ENCODE peak calls at places on chromosomes 12 and 14, in nine cellular contexts. R is pancreas, M is cardiac fibroblast, A is adrenal gland, I is H7, Y is lower lobe of right lung, Q is A549, J is GM23338, C is GM06990. W is an unnamed sample.

GRCh38 chr12:116892318-116892717 is 11.1 kb upstream of the HRK start:
- DNase-seq in R (no peak), M (no peak), Q (peak), C (no peak), Y (no peak), I (no peak), A (no peak), J (peak), W (no peak)

GRCh38 chr12:34595749-34596733 is 573.7 kb downstream of the ALG10 start:
- DNase-seq in I (no peak), J (no peak), R (peak), C (no peak), M (no peak), Q (no peak), Y (peak), A (no peak), W (no peak)

GRCh38 chr14:103825103-103825502 is 22.3 kb downstream of the PPP1R13B start:
- DNase-seq in C (no peak), Q (no peak), A (no peak), Y (no peak), M (no peak), R (no peak), J (no peak), I (no peak), W (no peak)

GRCh38 chr12:31710021-31710818 is 18.6 kb downstream of the AMN1 start:
- DNase-seq in Y (no peak), I (no peak), A (no peak), R (no peak), M (no peak), J (no peak), Q (no peak), C (no peak), W (no peak)

GRCh38 chr14:67232066-67232465 is 9.2 kb upstream of the PALS1 start:
- DNase-seq in M (no peak), Y (no peak), C (no peak), R (no peak), J (no peak), I (no peak), A (no peak), Q (no peak), W (no peak)

GRCh38 chr12:13805038-13805437 is 176.4 kb downstream of the GRIN2B start:
- DNase-seq in Y (no peak), C (no peak), R (no peak), J (no peak), A (no peak), Q (no peak), M (no peak), I (no peak), W (no peak)

GRCh38 chr12:105706321-105706972 is 376.0 kb downstream of the C12orf75 start:
- DNase-seq in J (peak), I (no peak), R (no peak), M (peak), C (no peak), Y (no peak), Q (no peak), A (peak), W (no peak)

GRCh38 chr12:52636592-52637258 is 15.3 kb downstream of the KRT2 start:
- DNase-seq in J (no peak), R (no peak), I (no peak), C (no peak), Y (no peak), M (no peak), Q (no peak), A (no peak), W (no peak)

GRCh38 chr12:117013726-117014125 is 85.5 kb downstream of the TESC start:
- DNase-seq in Q (no peak), A (no peak), C (no peak), M (peak), I (no peak), J (no peak), Y (no peak), R (no peak), W (no peak)

GRCh38 chr12:49684310-49684854 is 22.8 kb downstream of the FMNL3 start:
- DNase-seq in R (no peak), M (no peak), I (no peak), C (no peak), Y (no peak), A (no peak), J (no peak), Q (no peak), W (no peak)

GRCh38 chr12:55722948-55723347 is 2.8 kb downstream of the RDH5 start:
- DNase-seq in J (no peak), R (no peak), A (no peak), I (no peak), Y (no peak), M (no peak), Q (no peak), C (no peak), W (no peak)

GRCh38 chr12:55723516-55724225 is 3.5 kb downstream of the RDH5 start:
- DNase-seq in Q (no peak), M (no peak), A (no peak), C (no peak), J (no peak), I (no peak), Y (no peak), R (no peak), W (no peak)

GRCh38 chr12:55720071-55720564 is at the start of gene RDH5:
- DNase-seq in R (peak), J (no peak), I (no peak), Y (no peak), M (peak), C (no peak), Q (peak), A (no peak), W (peak)

GRCh38 chr12:55720894-55721444 is 776 bp downstream of the RDH5 start:
- DNase-seq in Y (peak), A (peak), M (peak), J (peak), Q (peak), R (peak), C (no peak), I (peak), W (peak)

DNA sequence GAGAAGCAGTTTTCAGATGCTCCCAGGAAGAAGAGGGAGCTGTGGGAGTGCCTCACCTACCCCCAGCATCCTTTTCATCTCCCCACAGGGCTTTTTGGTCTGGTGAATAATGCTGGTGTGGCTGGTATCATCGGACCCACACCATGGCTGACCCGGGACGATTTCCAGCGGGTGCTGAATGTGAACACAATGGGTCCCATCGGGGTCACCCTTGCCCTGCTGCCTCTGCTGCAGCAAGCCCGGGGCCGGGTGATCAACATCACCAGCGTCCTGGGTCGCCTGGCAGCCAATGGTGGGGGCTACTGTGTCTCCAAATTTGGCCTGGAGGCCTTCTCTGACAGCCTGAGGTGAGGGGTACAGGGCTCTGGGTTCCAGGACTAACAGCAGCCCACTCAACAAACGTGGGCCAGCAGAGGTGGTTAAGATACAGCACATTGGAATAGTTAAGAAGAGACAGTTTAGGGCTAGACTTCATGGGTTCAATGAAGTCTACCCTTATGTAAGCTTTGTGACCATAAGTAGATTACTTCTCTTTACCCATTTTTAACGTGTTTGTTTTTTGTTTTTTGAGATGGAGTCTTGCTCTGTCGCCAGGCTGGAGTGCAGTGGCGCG is 1.5 kb downstream of the RDH5 start:
- DNase-seq in J (no peak), R (no peak), I (peak), C (no peak), M (no peak), A (no peak), Q (no peak), Y (no peak), W (no peak)
- H3K4me3 ChIP-seq in J (no peak), R (no peak), I (no peak), C (no peak), M (no peak), A (no peak), Q (no peak), Y (no peak), W (no peak)

DNA sequence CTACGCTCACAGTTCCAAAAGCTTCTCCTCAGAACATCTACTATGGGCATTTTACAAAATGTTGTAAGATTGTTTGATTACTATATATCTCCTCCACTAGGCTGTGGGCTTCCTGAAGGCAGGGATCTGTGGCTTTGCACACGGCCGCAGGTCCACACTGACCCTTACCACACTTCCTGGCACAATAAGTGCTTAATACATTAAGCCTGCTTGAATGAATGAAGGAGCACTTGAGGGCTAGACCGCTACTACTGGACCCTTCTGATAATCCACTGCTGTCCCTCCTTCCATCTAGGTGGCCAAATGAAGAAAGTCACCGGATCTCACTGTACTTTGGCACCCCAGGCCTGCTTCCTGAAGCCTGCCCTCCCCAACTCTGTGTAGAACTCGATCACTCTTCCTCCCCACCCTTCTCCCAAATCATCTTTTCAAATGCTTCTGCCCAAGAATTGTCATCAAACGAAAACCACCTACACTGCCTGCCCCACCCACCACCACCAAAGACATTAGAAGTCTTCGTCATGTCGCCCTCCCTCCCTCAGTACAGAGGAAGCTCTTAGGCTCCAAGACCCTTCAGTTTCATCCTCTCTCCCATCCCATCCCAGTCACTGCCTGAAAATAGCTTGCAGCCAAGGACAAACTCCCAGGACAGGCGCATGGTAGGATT is 596 bp upstream of the ZBTB39 start:
- DNase-seq in I (no peak), Q (no peak), R (no peak), M (no peak), C (no peak), A (no peak), Y (no peak), J (no peak), W (no peak)
- H3K4me3 ChIP-seq in I (peak), Q (peak), R (peak), M (peak), C (peak), A (no peak), Y (peak), J (peak), W (no peak)

DNA sequence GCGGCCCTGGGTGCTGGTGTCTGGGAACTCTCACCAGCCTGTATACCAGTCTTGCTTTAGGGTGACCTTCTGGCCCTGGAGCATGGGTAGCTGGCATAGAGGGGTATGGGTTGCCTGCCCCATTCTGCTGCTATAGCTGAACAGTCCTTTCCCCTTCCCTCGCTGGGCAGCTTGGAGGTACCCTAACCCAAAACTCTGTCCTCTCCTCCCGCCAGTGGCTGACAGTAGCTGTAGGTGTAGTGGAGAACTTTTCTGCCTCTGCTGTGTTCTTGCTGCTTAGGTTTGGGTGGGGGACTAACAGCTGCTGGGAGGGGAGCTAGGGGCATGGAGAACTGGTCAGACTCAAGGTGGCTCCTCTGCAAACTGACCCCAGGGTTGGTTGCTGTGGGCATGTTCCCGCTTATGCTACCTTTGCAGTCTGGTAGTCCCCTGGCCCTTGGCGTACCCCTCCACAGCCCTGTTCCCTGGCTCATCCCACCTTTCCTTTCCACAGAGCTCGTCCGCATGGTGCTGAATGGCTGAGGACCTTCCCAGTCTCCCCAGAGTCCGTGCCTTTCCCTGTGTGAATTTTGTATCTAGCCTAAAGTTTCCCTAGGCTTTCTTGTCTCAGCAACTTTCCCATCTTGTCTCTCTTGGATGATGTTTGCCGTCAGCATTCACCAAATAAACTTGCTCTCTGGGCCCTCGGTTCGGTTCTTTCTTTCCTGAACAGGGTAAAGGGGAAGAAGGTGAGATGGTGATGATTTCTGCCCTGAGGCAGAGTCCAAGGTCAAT is 2.9 kb downstream of the MYL6 start:
- DNase-seq in R (no peak), A (no peak), C (no peak), M (no peak), Q (no peak), Y (no peak), I (no peak), J (no peak), W (no peak)
- H3K4me3 ChIP-seq in R (peak), A (no peak), C (peak), M (peak), Q (peak), Y (peak), I (no peak), J (peak), W (peak)

GRCh38 chr12:107110519-107110859 is 17.1 kb upstream of the CRY1 start:
- DNase-seq in C (no peak), R (no peak), Q (no peak), A (no peak), J (no peak), Y (no peak), I (no peak), M (no peak), W (no peak)
- H3K4me3 ChIP-seq in C (no peak), R (no peak), Q (no peak), A (no peak), J (no peak), Y (no peak), I (no peak), M (no peak), W (no peak)

GRCh38 chr12:65509953-65510352 is 231.5 kb downstream of the MSRB3 start:
- DNase-seq in A (no peak), Y (no peak), J (no peak), C (no peak), Q (no peak), R (no peak), I (no peak), M (no peak), W (no peak)

GRCh38 chr12:65508281-65509035 is 230.0 kb downstream of the MSRB3 start:
- DNase-seq in M (no peak), Y (no peak), Q (no peak), A (no peak), J (no peak), I (no peak), R (no peak), C (no peak), W (no peak)

GRCh38 chr12:65511927-65512326 is 233.4 kb downstream of the MSRB3 start:
- DNase-seq in C (no peak), Y (no peak), J (no peak), Q (no peak), I (no peak), R (no peak), A (no peak), M (no peak), W (no peak)

GRCh38 chr12:65510584-65511050 is 232.1 kb downstream of the MSRB3 start:
- DNase-seq in M (no peak), R (peak), I (peak), Y (no peak), J (peak), A (no peak), Q (no peak), C (no peak), W (peak)

DNA sequence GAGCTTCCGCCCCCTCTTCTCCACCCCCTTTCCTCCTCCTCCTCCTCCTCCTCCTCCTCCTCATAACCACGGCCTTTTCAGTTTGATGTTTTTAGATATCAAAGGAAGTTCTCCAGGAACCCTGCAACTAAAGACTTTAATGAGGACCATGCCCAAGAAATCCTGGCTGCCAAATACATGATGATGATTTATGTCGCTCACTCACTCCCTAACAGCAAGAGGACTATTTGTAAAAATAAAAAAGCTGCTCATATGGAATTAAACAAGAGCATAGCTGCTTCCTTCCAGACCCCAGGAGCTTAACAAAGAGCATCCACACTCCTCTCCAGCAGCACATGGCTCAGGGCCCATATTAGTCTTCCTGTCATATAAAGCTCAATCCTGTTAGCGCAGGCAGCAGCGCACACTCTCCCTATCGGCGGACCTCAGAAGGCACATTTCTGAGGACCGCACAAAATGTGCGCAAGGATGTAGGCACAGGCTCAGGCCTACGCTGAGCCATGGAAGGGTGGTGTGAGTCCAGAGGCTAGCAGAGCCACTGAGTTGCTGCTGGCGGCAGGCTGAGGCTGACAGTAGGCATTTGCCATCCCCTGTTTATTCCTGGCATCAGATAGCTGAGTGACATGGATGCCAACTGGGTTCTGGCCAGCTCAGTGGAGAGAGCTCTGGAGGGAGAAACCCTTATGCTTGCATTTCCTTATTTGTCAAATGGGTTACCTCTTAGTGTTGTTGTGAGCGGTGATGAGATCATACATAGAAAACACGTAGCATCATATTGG is 232.8 kb downstream of the MSRB3 start:
- DNase-seq in Q (no peak), Y (no peak), A (no peak), M (no peak), R (peak), C (no peak), I (no peak), J (no peak), W (no peak)
- H3K4me3 ChIP-seq in Q (no peak), Y (no peak), A (no peak), M (no peak), R (no peak), C (no peak), I (no peak), J (peak), W (no peak)

DNA sequence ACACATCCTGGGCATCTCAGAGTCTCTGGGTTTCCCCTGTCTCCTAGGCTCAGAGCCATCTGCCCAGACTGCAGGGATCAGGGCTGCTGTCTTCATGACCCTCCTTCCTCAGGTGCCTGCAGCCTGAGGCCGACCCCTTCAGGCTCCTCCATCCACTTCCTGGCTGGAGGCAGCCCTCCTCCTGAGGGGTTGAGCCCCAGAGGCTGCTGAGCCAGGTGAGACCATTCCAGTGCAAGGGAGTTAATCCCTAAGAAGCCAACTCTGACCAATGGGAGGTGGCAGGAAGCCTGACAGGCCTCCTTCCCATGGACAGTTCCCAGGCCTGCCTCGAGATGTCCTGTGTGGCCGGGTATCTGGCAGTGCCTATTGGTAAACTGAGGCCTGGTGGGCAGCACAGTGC is 8.4 kb upstream of the PPP4R4 start:
- DNase-seq in I (peak), R (no peak), Q (no peak), C (no peak), A (no peak), J (no peak), Y (no peak), M (no peak), W (no peak)
- H3K4me3 ChIP-seq in I (no peak), R (no peak), Q (no peak), C (no peak), A (no peak), J (no peak), Y (no peak), M (no peak), W (no peak)

DNA sequence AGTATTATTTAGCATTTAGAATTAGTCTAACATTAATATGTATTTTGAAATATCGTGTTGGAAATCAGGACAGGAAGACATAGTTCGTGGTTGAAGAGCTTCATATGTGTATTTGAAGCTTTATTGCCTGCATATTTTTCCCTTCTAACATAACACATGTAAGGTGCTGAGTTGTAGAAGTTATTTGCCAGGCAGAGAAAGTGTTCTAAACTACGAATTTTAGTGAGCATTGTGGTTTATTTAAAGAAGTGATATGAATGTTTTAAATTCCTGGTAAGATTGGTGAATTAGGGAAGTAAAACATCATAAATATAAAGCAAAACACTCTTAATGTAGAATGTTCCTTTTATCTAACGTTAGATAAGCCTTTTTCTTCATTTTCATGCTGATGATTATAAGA is 2.5 kb downstream of the RASSF3 start:
- DNase-seq in J (no peak), A (no peak), Q (no peak), I (no peak), M (no peak), R (no peak), Y (no peak), C (no peak), W (no peak)
- H3K4me3 ChIP-seq in J (peak), A (no peak), Q (no peak), I (no peak), M (no peak), R (no peak), Y (peak), C (peak), W (no peak)

DNA sequence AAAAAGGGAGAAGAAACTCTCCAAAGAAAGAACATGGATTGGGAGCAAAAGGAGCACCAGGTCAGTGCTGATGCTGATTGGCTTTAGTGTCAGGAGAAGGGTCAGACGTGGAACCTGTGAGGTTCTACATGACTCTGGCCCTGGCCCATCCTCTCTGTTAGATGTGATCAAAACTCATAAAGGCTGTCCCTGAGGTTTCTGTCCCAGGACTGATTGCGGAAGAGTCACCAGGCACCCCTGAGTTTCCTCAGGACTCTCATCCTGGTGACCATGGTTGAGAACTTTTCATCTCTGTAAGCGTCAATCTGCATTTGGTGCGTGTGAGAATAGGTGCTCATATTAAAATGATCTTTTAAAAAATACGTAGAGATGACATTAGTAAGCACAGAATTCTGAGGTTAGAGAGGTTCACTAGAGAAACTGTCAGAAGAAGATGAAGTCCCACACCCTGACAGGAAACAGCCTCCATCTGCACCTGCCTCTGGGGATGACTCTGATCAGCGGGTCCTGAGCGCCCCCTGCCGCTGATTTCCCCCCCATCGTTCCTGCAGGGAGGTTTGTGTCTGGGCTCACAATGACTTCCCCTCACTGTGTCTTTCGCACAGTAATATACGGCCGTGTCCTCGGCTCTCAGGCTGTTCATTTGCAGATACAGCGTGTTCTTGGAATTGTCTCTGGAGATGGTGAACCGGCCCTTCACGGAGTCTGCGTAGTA is 741.8 kb downstream of the TMEM121 start:
- DNase-seq in Q (peak), A (no peak), R (no peak), Y (peak), J (no peak), I (no peak), C (peak), M (no peak), W (no peak)
- H3K4me3 ChIP-seq in Q (no peak), A (no peak), R (no peak), Y (no peak), J (no peak), I (no peak), C (no peak), M (no peak), W (no peak)